ENCODE peak calls at places on chromosome 22, in six cellular contexts. C is ovary, M is upper lobe of left lung, A is stomach, G is GM12878, T is A549. X is an unnamed sample.

GRCh38 chr22:20591660-20592310 is 84.4 kb downstream of the MED15 start:
- DNase-seq in C (no peak), M (peak), T (no peak), A (peak), G (no peak), X (no peak)

GRCh38 chr22:22210375-22210774 is 34.2 kb upstream of the VPREB1 start:
- DNase-seq in A (no peak), T (no peak), G (no peak), C (no peak), M (no peak), X (no peak)

GRCh38 chr22:35191412-35191811 is 65.9 kb upstream of the HMGXB4 start:
- DNase-seq in M (no peak), T (no peak), G (no peak), C (no peak), A (no peak), X (no peak)

GRCh38 chr22:19959043-19959586 is 17.5 kb upstream of the TXNRD2 start:
- DNase-seq in C (peak), G (no peak), M (peak), A (peak), T (no peak), X (peak)

GRCh38 chr22:38305481-38306448 is 11.5 kb downstream of the CSNK1E start:
- DNase-seq in T (no peak), A (no peak), M (no peak), G (peak), C (no peak), X (no peak)

GRCh38 chr22:45757068-45757467 is 85.4 kb downstream of the ATXN10 start:
- DNase-seq in T (no peak), C (peak), M (peak), A (no peak), G (no peak), X (no peak)

GRCh38 chr22:48071305-48071704 is 1308.9 kb downstream of the TBC1D22A start:
- DNase-seq in M (no peak), T (no peak), G (no peak), A (no peak), C (no peak), X (no peak)

GRCh38 chr22:22380098-22381030 is 128.2 kb downstream of the ZNF280B start:
- DNase-seq in A (no peak), G (no peak), T (no peak), M (peak), C (no peak), X (no peak)

GRCh38 chr22:44728761-44729261 is 23.6 kb upstream of the ARHGAP8 start:
- DNase-seq in C (peak), T (no peak), A (no peak), M (peak), G (no peak), X (no peak)

GRCh38 chr22:37340331-37341262 is 58.3 kb downstream of the CYTH4 start:
- DNase-seq in M (no peak), A (no peak), C (no peak), T (no peak), G (no peak), X (no peak)

GRCh38 chr22:37465721-37466120 is 20.5 kb downstream of the MFNG start:
- DNase-seq in G (no peak), T (no peak), M (no peak), A (no peak), C (no peak), X (no peak)

GRCh38 chr22:24803064-24803542 is 2.9 kb upstream of the SGSM1 start:
- DNase-seq in T (peak), M (no peak), A (peak), C (no peak), G (no peak), X (peak)

GRCh38 chr22:19799322-19800190 is 39.0 kb downstream of the TBX1 start:
- DNase-seq in G (no peak), A (no peak), T (no peak), C (no peak), M (peak), X (peak)

GRCh38 chr22:20906387-20906767 is 10.8 kb upstream of the CRKL start:
- DNase-seq in T (no peak), A (no peak), M (no peak), G (no peak), C (no peak), X (no peak)

GRCh38 chr22:43855431-43855830 is 6.9 kb downstream of the SULT4A1 start:
- DNase-seq in G (no peak), M (no peak), T (no peak), C (no peak), A (no peak), X (no peak)

GRCh38 chr22:38954414-38955043 is 2.9 kb upstream of the APOBEC3A start:
- DNase-seq in C (no peak), M (no peak), T (no peak), G (no peak), A (no peak), X (no peak)

GRCh38 chr22:36237462-36238347 is 1.6 kb downstream of the APOL2 start:
- DNase-seq in G (no peak), M (peak), T (no peak), C (no peak), A (no peak), X (no peak)

GRCh38 chr22:19085233-19086043 is 36.8 kb downstream of the DGCR2 start:
- DNase-seq in T (peak), C (no peak), A (no peak), G (peak), M (no peak), X (no peak)

GRCh38 chr22:20039683-20040325 is 18.9 kb downstream of the TANGO2 start:
- DNase-seq in T (no peak), A (no peak), G (no peak), M (no peak), C (no peak), X (no peak)

GRCh38 chr22:36741204-36741793 is 34.6 kb downstream of the IFT27 start:
- DNase-seq in G (no peak), C (no peak), M (no peak), A (peak), T (peak), X (no peak)

DNA sequence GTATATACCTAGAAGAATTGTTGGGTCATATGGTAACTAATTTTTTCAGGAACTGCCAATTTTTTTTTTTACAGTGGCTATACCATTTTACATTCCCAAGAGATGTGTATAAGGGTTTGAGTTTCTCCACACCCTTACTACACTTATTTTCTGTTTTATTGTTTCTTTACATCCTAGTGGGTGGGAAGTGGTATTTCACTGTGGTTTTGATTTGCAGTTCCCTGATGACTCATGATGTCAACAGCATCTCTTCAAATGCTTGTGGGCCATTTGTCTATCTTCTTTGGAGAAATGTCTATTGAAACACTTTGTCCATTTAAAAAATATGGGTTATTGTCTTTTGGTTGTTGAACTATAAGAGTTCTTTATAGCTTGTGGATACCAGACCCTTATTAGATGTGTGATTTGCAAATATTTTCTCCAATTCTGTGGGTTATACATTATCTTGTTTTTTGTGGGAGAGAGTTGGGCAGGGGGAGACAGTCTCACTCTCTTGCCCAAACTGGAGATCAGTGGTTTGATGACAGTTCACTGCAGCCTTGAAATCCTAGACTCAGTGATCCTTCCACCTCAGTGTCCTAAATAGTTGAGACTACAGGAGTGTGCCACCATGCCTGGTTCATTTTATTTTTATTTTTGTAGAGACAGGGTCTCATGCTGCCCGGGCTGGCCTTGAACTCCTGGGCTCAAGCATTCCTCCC is 30.3 kb upstream of the PISD start:
- DNase-seq in A (no peak), G (no peak), T (no peak), C (no peak), M (no peak), X (no peak)
- TF ChIP-seq CTCF in A (no peak), G (no peak), T (no peak), C (no peak), M (no peak), X (no peak)

GRCh38 chr22:29310863-29311339 is 4.5 kb downstream of the GAS2L1 start:
- DNase-seq in T (peak), C (peak), A (peak), G (no peak), M (peak), X (peak)
- TF ChIP-seq EP300 in T (no peak), C (no peak), A (no peak), G (no peak), M (peak), X (peak)

GRCh38 chr22:41381329-41382097 is at the start of gene TEF:
- DNase-seq in C (peak), A (peak), T (peak), G (peak), M (peak), X (peak)
- TF ChIP-seq CTCF in C (no peak), A (no peak), T (no peak), G (no peak), M (no peak), X (no peak)

GRCh38 chr22:27311666-27312566 is 489.6 kb downstream of the MN1 start:
- DNase-seq in M (peak), T (no peak), A (no peak), C (no peak), G (no peak), X (no peak)
- TF ChIP-seq EP300 in M (no peak), T (no peak), A (no peak), C (no peak), G (no peak), X (no peak)

GRCh38 chr22:30947821-30948454 is 20.6 kb downstream of the MORC2 start:
- DNase-seq in T (no peak), G (no peak), C (no peak), M (no peak), A (no peak), X (no peak)
- TF ChIP-seq CTCF in T (peak), G (peak), C (peak), M (peak), A (peak), X (peak)

GRCh38 chr22:31241200-31241599 is 29.1 kb downstream of the LIMK2 start:
- DNase-seq in T (no peak), C (no peak), M (no peak), A (no peak), G (no peak), X (no peak)

GRCh38 chr22:31244943-31245451 is 32.9 kb downstream of the LIMK2 start:
- DNase-seq in T (no peak), A (no peak), M (no peak), C (no peak), G (no peak), X (no peak)

GRCh38 chr22:31241936-31242335 is 29.8 kb downstream of the LIMK2 start:
- DNase-seq in T (no peak), C (no peak), M (no peak), G (no peak), A (no peak), X (no peak)

GRCh38 chr22:31244044-31244942 is 32.2 kb downstream of the LIMK2 start:
- DNase-seq in C (no peak), A (no peak), M (no peak), T (peak), G (no peak), X (no peak)

DNA sequence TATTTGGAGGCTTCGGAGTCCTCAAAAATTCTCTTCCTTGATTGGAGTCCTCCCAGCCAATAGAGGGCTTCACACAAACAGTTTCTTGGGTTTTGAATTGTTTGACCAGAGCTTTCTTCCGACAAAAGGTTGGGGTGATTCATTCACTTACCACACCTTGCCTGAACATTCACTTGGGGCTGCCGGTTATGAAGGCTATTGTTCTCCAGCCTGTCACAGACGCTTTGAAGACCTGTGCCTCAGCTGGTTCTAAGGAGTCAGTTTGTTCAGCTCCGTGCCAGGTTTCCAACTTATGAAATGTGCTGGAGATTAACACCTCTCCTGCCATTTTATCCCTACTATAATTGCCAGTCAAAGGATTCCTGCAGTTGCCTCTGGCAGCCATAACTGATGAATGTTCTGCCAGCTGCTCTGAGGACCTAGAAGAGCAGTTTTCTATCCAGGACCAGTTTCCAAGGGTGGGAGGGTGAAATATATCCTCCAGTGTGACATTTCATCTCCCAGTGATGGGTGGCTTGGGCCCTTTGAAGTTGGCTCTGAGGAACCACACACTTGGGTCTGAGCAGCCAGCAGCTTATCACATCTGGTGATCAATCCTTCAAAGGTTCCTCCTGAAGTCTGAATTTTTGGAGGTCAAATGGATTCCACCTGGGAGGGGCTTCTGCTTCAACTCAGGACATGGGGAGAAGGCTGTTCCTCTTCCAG is 31.4 kb downstream of the LIMK2 start:
- DNase-seq in G (no peak), M (no peak), T (no peak), A (no peak), C (no peak), X (no peak)
- TF ChIP-seq EP300 in G (no peak), M (no peak), T (no peak), A (no peak), C (no peak), X (no peak)

DNA sequence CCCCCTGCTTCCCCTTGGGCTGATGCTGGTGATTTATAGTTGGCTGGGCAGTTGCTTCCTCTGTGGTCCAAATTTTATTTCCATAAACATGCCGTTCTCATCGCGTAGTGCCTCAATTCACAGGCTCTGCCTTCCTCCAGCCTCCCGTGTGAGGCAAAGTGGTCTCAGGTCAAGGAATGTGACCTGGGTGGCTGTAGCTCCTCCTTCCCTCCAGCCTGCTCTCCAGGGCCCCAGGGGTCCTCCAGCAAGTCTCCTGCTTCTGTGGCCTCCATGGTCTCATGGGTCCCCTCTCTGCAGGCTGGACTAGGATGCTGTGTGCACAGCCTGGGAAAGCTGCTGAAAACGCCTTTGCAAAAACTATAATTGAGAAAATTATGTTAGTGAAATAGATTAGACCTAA is 694.1 kb downstream of the BRD1 start:
- DNase-seq in T (no peak), M (no peak), C (no peak), G (no peak), A (no peak), X (no peak)
- TF ChIP-seq CTCF in T (no peak), M (no peak), C (no peak), G (no peak), A (no peak), X (no peak)

GRCh38 chr22:29308791-29309262 is 2.4 kb downstream of the GAS2L1 start:
- DNase-seq in G (no peak), T (no peak), C (no peak), A (no peak), M (no peak), X (no peak)
- TF ChIP-seq EP300 in G (no peak), T (no peak), C (no peak), A (no peak), M (no peak), X (no peak)